ENCODE peak calls at places on chromosomes 2 and 18, in four cellular contexts. One of them, this sample, is unnamed.
A peak's percentile ranks its signal among the peaks of the same experiment; 100 is the strongest.

GRCh38 chr18:9401166-9401565 is 66.6 kb downstream of the TWSG1 start:
- DNase-seq in tibial nerve: no peak
- DNase-seq in GM13977: no peak
- DNase-seq in DND-41: no peak
- DNase-seq in this sample: no peak

GRCh38 chr2:239609583-239610310 is 208.9 kb upstream of the HDAC4 start:
- DNase-seq in GM13977: no peak
- DNase-seq in tibial nerve: no peak
- DNase-seq in DND-41: peak; percentile 15
- DNase-seq in this sample: peak; percentile 20

GRCh38 chr2:166163775-166164174 is 36.0 kb upstream of the SCN1A start:
- DNase-seq in GM13977: no peak
- DNase-seq in DND-41: no peak
- DNase-seq in tibial nerve: no peak
- DNase-seq in this sample: no peak

GRCh38 chr18:31203086-31203793 is 40.6 kb upstream of the DSC1 start:
- DNase-seq in GM13977: no peak
- DNase-seq in tibial nerve: peak; percentile 9
- DNase-seq in DND-41: no peak
- DNase-seq in this sample: no peak

GRCh38 chr2:171404258-171404657 is 29.5 kb downstream of the METTL8 start:
- DNase-seq in GM13977: no peak
- DNase-seq in tibial nerve: no peak
- DNase-seq in DND-41: no peak
- DNase-seq in this sample: no peak

GRCh38 chr2:119517433-119517832 is 6.8 kb downstream of the SCTR start:
- DNase-seq in GM13977: peak; percentile 79
- DNase-seq in DND-41: peak; percentile 45
- DNase-seq in tibial nerve: peak; percentile 20
- DNase-seq in this sample: peak; percentile 69

GRCh38 chr18:37341473-37342086 is 224.0 kb downstream of the CELF4 start:
- DNase-seq in GM13977: no peak
- DNase-seq in DND-41: no peak
- DNase-seq in tibial nerve: no peak
- DNase-seq in this sample: no peak

GRCh38 chr18:41660654-41661053 is 294.4 kb upstream of the PIK3C3 start:
- DNase-seq in GM13977: no peak
- DNase-seq in DND-41: no peak
- DNase-seq in tibial nerve: no peak
- DNase-seq in this sample: no peak

GRCh38 chr2:172782506-172783090 is 47.0 kb downstream of the RAPGEF4 start:
- DNase-seq in DND-41: no peak
- DNase-seq in GM13977: no peak
- DNase-seq in tibial nerve: no peak
- DNase-seq in this sample: no peak

GRCh38 chr18:26956894-26957293 is 91.4 kb upstream of the AQP4 start:
- DNase-seq in GM13977: no peak
- DNase-seq in DND-41: no peak
- DNase-seq in tibial nerve: no peak
- DNase-seq in this sample: no peak

GRCh38 chr2:230643576-230644291 is 68.9 kb upstream of the CAB39 start:
- DNase-seq in tibial nerve: peak; percentile 34
- DNase-seq in DND-41: no peak
- DNase-seq in GM13977: peak; percentile 51
- DNase-seq in this sample: peak; percentile 91

GRCh38 chr2:128317186-128317897 is 1.3 kb downstream of the HS6ST1 start:
- DNase-seq in GM13977: peak; percentile 78
- DNase-seq in DND-41: peak; percentile 49
- DNase-seq in tibial nerve: no peak
- DNase-seq in this sample: peak; percentile 58

GRCh38 chr2:148848146-148848545 is 26.9 kb upstream of the KIF5C start:
- DNase-seq in tibial nerve: no peak
- DNase-seq in GM13977: no peak
- DNase-seq in DND-41: no peak
- DNase-seq in this sample: no peak

GRCh38 chr2:179251865-179252264 is 12.8 kb downstream of the SESTD1 start:
- DNase-seq in DND-41: no peak
- DNase-seq in GM13977: no peak
- DNase-seq in tibial nerve: no peak
- DNase-seq in this sample: no peak

GRCh38 chr2:16330571-16331351 is 334.9 kb downstream of the CYRIA start:
- DNase-seq in tibial nerve: no peak
- DNase-seq in GM13977: no peak
- DNase-seq in DND-41: no peak
- DNase-seq in this sample: no peak

GRCh38 chr2:223601932-223602676 is at the start of gene SCG2:
- DNase-seq in tibial nerve: peak; percentile 51
- DNase-seq in GM13977: peak; percentile 65
- DNase-seq in DND-41: peak; percentile 81
- DNase-seq in this sample: peak; percentile 71

GRCh38 chr2:7427293-7428060 is 510.3 kb downstream of the RNF144A start:
- DNase-seq in DND-41: peak; percentile 50
- DNase-seq in GM13977: peak; percentile 65
- DNase-seq in tibial nerve: peak; percentile 49
- DNase-seq in this sample: no peak

GRCh38 chr2:45184606-45185005 is 175.4 kb upstream of the SIX2 start:
- DNase-seq in tibial nerve: no peak
- DNase-seq in GM13977: no peak
- DNase-seq in DND-41: no peak
- DNase-seq in this sample: no peak

GRCh38 chr2:239300871-239301742 is 99.7 kb downstream of the HDAC4 start:
- DNase-seq in GM13977: no peak
- DNase-seq in DND-41: peak; percentile 58
- DNase-seq in tibial nerve: no peak
- DNase-seq in this sample: no peak

GRCh38 chr18:22250591-22250996 is 81.2 kb downstream of the GATA6 start:
- DNase-seq in DND-41: no peak
- DNase-seq in tibial nerve: no peak
- DNase-seq in GM13977: no peak
- DNase-seq in this sample: no peak

GRCh38 chr2:163551974-163552373 is 183.8 kb downstream of the FIGN start:
- DNase-seq in DND-41: no peak
- DNase-seq in tibial nerve: no peak
- DNase-seq in GM13977: no peak
- DNase-seq in this sample: no peak

GRCh38 chr2:173300458-173300857 is 54.2 kb upstream of the CDCA7 start:
- DNase-seq in DND-41: no peak
- DNase-seq in tibial nerve: no peak
- DNase-seq in GM13977: no peak
- DNase-seq in this sample: no peak

GRCh38 chr2:3079959-3080948 is 297.4 kb downstream of the EIPR1 start:
- DNase-seq in tibial nerve: no peak
- DNase-seq in GM13977: no peak
- DNase-seq in DND-41: no peak
- DNase-seq in this sample: no peak

GRCh38 chr2:72149556-72150156 is 2.0 kb upstream of the CYP26B1 start:
- DNase-seq in tibial nerve: peak; percentile 8
- DNase-seq in DND-41: no peak
- DNase-seq in GM13977: peak; percentile 39
- DNase-seq in this sample: no peak

GRCh38 chr2:28705743-28706142 is 45.9 kb upstream of the PPP1CB start:
- DNase-seq in tibial nerve: no peak
- DNase-seq in DND-41: no peak
- DNase-seq in GM13977: no peak
- DNase-seq in this sample: no peak

GRCh38 chr2:199999166-199999565 is 43.8 kb downstream of the MAIP1 start:
- DNase-seq in DND-41: no peak
- DNase-seq in GM13977: no peak
- DNase-seq in tibial nerve: no peak
- DNase-seq in this sample: no peak

GRCh38 chr2:139386401-139386800 is 606.2 kb upstream of the NXPH2 start:
- DNase-seq in GM13977: no peak
- DNase-seq in tibial nerve: no peak
- DNase-seq in DND-41: no peak
- DNase-seq in this sample: no peak

GRCh38 chr18:47846431-47846830 is 84.0 kb downstream of the SMAD2 start:
- DNase-seq in tibial nerve: no peak
- DNase-seq in GM13977: no peak
- DNase-seq in DND-41: no peak
- DNase-seq in this sample: no peak

GRCh38 chr18:73147591-73147990 is 279.8 kb upstream of the NETO1 start:
- DNase-seq in tibial nerve: no peak
- DNase-seq in DND-41: no peak
- DNase-seq in GM13977: no peak
- DNase-seq in this sample: no peak

GRCh38 chr2:23203383-23203782 is 181.6 kb upstream of the KLHL29 start:
- DNase-seq in tibial nerve: no peak
- DNase-seq in GM13977: no peak
- DNase-seq in DND-41: no peak
- DNase-seq in this sample: no peak

GRCh38 chr2:65622499-65622898 is 190.1 kb upstream of the SPRED2 start:
- DNase-seq in GM13977: no peak
- DNase-seq in tibial nerve: no peak
- DNase-seq in DND-41: no peak
- DNase-seq in this sample: no peak
- TF ChIP-seq CTCF in GM13977: no peak
- TF ChIP-seq CTCF in tibial nerve: no peak
- TF ChIP-seq CTCF in DND-41: no peak
- TF ChIP-seq CTCF in this sample: no peak

DNA sequence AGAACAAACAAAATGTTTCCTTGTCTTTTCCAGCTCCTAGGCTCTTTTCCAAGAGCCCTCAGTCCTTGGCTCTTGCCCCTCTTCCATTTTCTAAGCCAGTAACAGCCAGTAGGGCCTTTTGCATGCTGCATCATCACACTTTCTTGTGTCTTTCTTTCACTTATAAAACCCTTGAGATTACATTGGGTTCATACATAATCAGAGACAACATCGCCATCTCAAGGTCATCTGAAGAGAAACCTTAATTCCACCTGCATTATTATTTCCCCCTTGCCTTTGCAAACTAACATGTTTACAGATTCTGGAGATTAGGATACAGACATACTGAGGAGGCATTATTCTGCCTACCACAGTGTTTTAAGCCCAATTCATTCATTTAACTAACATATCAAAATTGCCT is 697.3 kb downstream of the TRIB2 start:
- DNase-seq in DND-41: no peak
- DNase-seq in tibial nerve: no peak
- DNase-seq in GM13977: no peak
- DNase-seq in this sample: no peak
- TF ChIP-seq CTCF in DND-41: no peak
- TF ChIP-seq CTCF in tibial nerve: no peak
- TF ChIP-seq CTCF in GM13977: peak; percentile 16
- TF ChIP-seq CTCF in this sample: no peak

GRCh38 chr2:33034784-33035183 is 88.0 kb downstream of the LTBP1 start:
- DNase-seq in tibial nerve: peak; percentile 18
- DNase-seq in DND-41: no peak
- DNase-seq in GM13977: no peak
- DNase-seq in this sample: no peak

GRCh38 chr2:33029459-33029858 is 82.7 kb downstream of the LTBP1 start:
- DNase-seq in GM13977: no peak
- DNase-seq in tibial nerve: no peak
- DNase-seq in DND-41: no peak
- DNase-seq in this sample: no peak

GRCh38 chr2:33030326-33030725 is 83.6 kb downstream of the LTBP1 start:
- DNase-seq in tibial nerve: no peak
- DNase-seq in GM13977: no peak
- DNase-seq in DND-41: no peak
- DNase-seq in this sample: no peak

GRCh38 chr2:33032245-33032644 is 85.5 kb downstream of the LTBP1 start:
- DNase-seq in DND-41: no peak
- DNase-seq in tibial nerve: no peak
- DNase-seq in GM13977: no peak
- DNase-seq in this sample: no peak

DNA sequence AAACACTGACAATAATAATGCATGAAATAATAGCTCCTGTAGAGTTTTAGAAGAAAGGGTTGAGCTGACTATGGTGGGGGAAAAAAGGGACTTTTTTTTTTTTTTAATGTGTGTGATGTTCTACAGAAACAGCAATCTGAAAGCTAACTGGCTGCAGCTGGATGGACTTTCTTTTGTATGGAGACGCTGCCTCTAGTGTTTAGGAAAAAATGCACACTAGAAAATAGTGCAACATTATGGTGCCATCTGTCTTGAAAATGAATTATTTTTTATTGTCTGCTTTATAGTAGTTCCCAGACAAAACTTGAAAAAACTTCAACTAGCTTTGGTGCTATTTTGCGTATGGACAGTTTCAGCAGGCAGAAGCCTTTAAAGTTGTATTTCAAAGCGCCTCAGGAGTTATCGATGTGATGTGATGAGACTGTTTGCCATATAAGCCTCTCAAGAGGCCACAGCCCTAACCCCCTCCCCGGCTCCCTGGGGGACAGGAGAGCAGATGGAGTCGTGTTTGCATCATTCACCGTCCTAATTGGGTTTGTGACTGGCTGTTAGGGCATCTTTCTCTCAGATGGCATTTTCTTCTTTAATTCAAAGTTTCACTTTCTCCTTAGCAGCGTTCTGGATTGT is 86.9 kb downstream of the LTBP1 start:
- DNase-seq in DND-41: no peak
- DNase-seq in tibial nerve: no peak
- DNase-seq in GM13977: peak; percentile 9
- DNase-seq in this sample: no peak
- TF ChIP-seq CTCF in DND-41: peak; percentile 57
- TF ChIP-seq CTCF in tibial nerve: peak; percentile 69
- TF ChIP-seq CTCF in GM13977: peak; percentile 21
- TF ChIP-seq CTCF in this sample: peak; percentile 25

GRCh38 chr2:57703407-57703806 is 343.2 kb upstream of the VRK2 start:
- DNase-seq in tibial nerve: no peak
- DNase-seq in DND-41: no peak
- DNase-seq in GM13977: no peak
- DNase-seq in this sample: no peak

GRCh38 chr2:57698935-57699449 is 347.6 kb upstream of the VRK2 start:
- DNase-seq in GM13977: no peak
- DNase-seq in DND-41: no peak
- DNase-seq in tibial nerve: no peak
- DNase-seq in this sample: no peak

GRCh38 chr2:57696016-57696415 is 350.6 kb upstream of the VRK2 start:
- DNase-seq in DND-41: no peak
- DNase-seq in tibial nerve: no peak
- DNase-seq in GM13977: no peak
- DNase-seq in this sample: no peak

DNA sequence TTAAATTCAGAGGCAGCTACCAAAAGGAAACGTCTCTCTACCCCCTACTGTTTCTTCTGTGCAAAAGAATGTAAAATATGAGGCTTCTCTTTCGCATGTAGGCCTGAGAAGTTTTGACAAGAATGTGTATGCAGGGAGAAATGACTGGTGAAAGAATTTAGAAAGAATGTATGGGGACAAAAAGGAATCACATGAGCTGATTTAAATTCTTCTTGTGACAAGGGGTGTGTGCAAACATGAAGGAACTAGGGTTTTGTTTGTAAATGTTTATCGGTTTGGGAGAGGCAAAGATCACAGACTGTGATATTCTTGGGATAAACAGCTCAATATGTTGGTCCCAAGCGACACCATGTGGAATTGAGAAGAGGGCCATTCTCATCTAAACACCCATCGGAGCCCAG is 345.2 kb upstream of the VRK2 start:
- DNase-seq in tibial nerve: no peak
- DNase-seq in GM13977: no peak
- DNase-seq in DND-41: no peak
- DNase-seq in this sample: no peak
- TF ChIP-seq CTCF in tibial nerve: no peak
- TF ChIP-seq CTCF in GM13977: no peak
- TF ChIP-seq CTCF in DND-41: no peak
- TF ChIP-seq CTCF in this sample: no peak

GRCh38 chr2:168614291-168615018 is 158.4 kb downstream of the CERS6 start:
- DNase-seq in DND-41: peak; percentile 8
- DNase-seq in tibial nerve: no peak
- DNase-seq in GM13977: no peak
- DNase-seq in this sample: peak; percentile 33
- TF ChIP-seq CTCF in DND-41: peak; percentile 48
- TF ChIP-seq CTCF in tibial nerve: no peak
- TF ChIP-seq CTCF in GM13977: peak; percentile 15
- TF ChIP-seq CTCF in this sample: no peak

This sample was measured in activated CD8-positive, alpha-beta T cell treated with anti-CD3 and anti-CD28 coated beads for 36 hours.